ENCODE peak calls at places on chromosomes 1 and 21, in eight cellular contexts. U, N, Y, X, L, D, P and F are unnamed samples.

GRCh38 chr1:225653463-225654276 is 747 bp upstream of the ENAH start:
- DNase-seq in U (peak), N (peak), Y (peak), X (peak), L (peak), D (peak), P (no peak), F (peak)

GRCh38 chr1:67561704-67562113 is 123.3 kb upstream of the GADD45A start:
- DNase-seq in U (no peak), N (peak), Y (peak), X (peak), L (peak), D (peak), P (peak), F (peak)

GRCh38 chr1:147541672-147542548 is 609 bp downstream of the BCL9 start:
- DNase-seq in U (peak), N (peak), Y (no peak), X (peak), L (no peak), D (peak), P (no peak), F (peak)

GRCh38 chr21:38712076-38712475 is 93.7 kb upstream of the ETS2 start:
- DNase-seq in U (no peak), N (peak), Y (peak), X (peak), L (no peak), D (peak), P (peak), F (no peak)

GRCh38 chr1:183215076-183215720 is 29.1 kb downstream of the LAMC2 start:
- DNase-seq in U (peak), N (no peak), Y (no peak), X (no peak), L (no peak), D (no peak), P (no peak), F (no peak)

GRCh38 chr1:184299076-184299790 is 87.6 kb upstream of the C1orf21 start:
- DNase-seq in U (no peak), N (peak), Y (no peak), X (peak), L (no peak), D (peak), P (peak), F (no peak)

GRCh38 chr1:88973520-88974137 is 18.8 kb downstream of the KYAT3 start:
- DNase-seq in U (no peak), N (peak), Y (no peak), X (peak), L (no peak), D (peak), P (peak), F (no peak)

GRCh38 chr1:16720403-16721223 is 19.7 kb upstream of the RNU1-4 start:
- DNase-seq in U (no peak), N (no peak), Y (no peak), X (no peak), L (no peak), D (no peak), P (peak), F (peak)

GRCh38 chr1:69994261-69994660 is 211.1 kb downstream of the LRRC40 start:
- DNase-seq in U (no peak), N (peak), Y (no peak), X (peak), L (no peak), D (peak), P (no peak), F (no peak)

GRCh38 chr1:221315330-221315729 is 426.6 kb downstream of the DUSP10 start:
- DNase-seq in U (no peak), N (peak), Y (no peak), X (peak), L (no peak), D (peak), P (peak), F (no peak)

GRCh38 chr1:31397360-31398095 is 15.5 kb upstream of the SERINC2 start:
- DNase-seq in U (no peak), N (no peak), Y (peak), X (peak), L (no peak), D (no peak), P (peak), F (no peak)

GRCh38 chr1:221816899-221817298 is 75.0 kb upstream of the DUSP10 start:
- DNase-seq in U (no peak), N (peak), Y (no peak), X (peak), L (no peak), D (peak), P (peak), F (no peak)

GRCh38 chr1:9410737-9411297 is 118.1 kb downstream of the SPSB1 start:
- DNase-seq in U (no peak), N (peak), Y (no peak), X (peak), L (peak), D (peak), P (no peak), F (peak)

GRCh38 chr1:31627301-31627929 is 9.9 kb downstream of the HCRTR1 start:
- DNase-seq in U (no peak), N (peak), Y (no peak), X (no peak), L (no peak), D (no peak), P (no peak), F (no peak)

GRCh38 chr1:8089535-8090228 is 63.6 kb upstream of the ERRFI1 start:
- DNase-seq in U (no peak), N (peak), Y (no peak), X (peak), L (no peak), D (no peak), P (peak), F (no peak)

GRCh38 chr1:68442822-68443556 is 6.8 kb downstream of the RPE65 start:
- DNase-seq in U (no peak), N (peak), Y (peak), X (peak), L (no peak), D (peak), P (peak), F (peak)

GRCh38 chr1:36890776-36891175 is 143.5 kb downstream of the GRIK3 start:
- DNase-seq in U (no peak), N (no peak), Y (no peak), X (no peak), L (no peak), D (no peak), P (no peak), F (no peak)

GRCh38 chr1:113118266-113118665 is 45.3 kb downstream of the LRIG2 start:
- DNase-seq in U (no peak), N (no peak), Y (no peak), X (no peak), L (no peak), D (no peak), P (no peak), F (no peak)

GRCh38 chr1:105909811-105910210 is 1146.7 kb upstream of the PRMT6 start:
- DNase-seq in U (no peak), N (no peak), Y (no peak), X (no peak), L (no peak), D (no peak), P (no peak), F (no peak)

GRCh38 chr1:39115271-39116110 is 89.0 kb upstream of the MACF1 start:
- DNase-seq in U (no peak), N (no peak), Y (no peak), X (peak), L (no peak), D (peak), P (peak), F (no peak)

GRCh38 chr1:60063561-60063960 is 10.0 kb downstream of the C1orf87 start:
- DNase-seq in U (no peak), N (no peak), Y (no peak), X (no peak), L (no peak), D (no peak), P (no peak), F (no peak)

GRCh38 chr1:115466433-115466832 is 128.4 kb upstream of the NGF start:
- DNase-seq in U (no peak), N (peak), Y (no peak), X (peak), L (no peak), D (peak), P (no peak), F (no peak)

GRCh38 chr21:31875424-31876097 is 2.7 kb downstream of the HUNK start:
- DNase-seq in U (no peak), N (no peak), Y (no peak), X (peak), L (no peak), D (peak), P (no peak), F (no peak)

GRCh38 chr1:98331232-98331631 is 330.3 kb upstream of the SNX7 start:
- DNase-seq in U (no peak), N (no peak), Y (no peak), X (peak), L (no peak), D (peak), P (peak), F (no peak)

GRCh38 chr1:59204001-59204400 is 92.9 kb upstream of the FGGY start:
- DNase-seq in U (no peak), N (peak), Y (no peak), X (peak), L (no peak), D (peak), P (no peak), F (no peak)

GRCh38 chr1:244207935-244208244 is 156.8 kb downstream of the ZBTB18 start:
- DNase-seq in U (no peak), N (peak), Y (no peak), X (no peak), L (no peak), D (peak), P (no peak), F (no peak)

GRCh38 chr21:28636988-28637691 is 355.5 kb downstream of the LTN1 start:
- DNase-seq in U (no peak), N (peak), Y (peak), X (peak), L (no peak), D (peak), P (peak), F (no peak)

GRCh38 chr1:40932004-40932403 is 47.5 kb upstream of the CTPS1 start:
- DNase-seq in U (no peak), N (no peak), Y (no peak), X (no peak), L (no peak), D (no peak), P (peak), F (no peak)

GRCh38 chr21:40053007-40053406 is 185.8 kb downstream of the PCP4 start:
- DNase-seq in U (no peak), N (no peak), Y (no peak), X (no peak), L (no peak), D (no peak), P (no peak), F (no peak)

GRCh38 chr1:30038134-30039025 is 685.0 kb downstream of the MATN1 start:
- DNase-seq in U (no peak), N (no peak), Y (no peak), X (no peak), L (no peak), D (no peak), P (no peak), F (no peak)

GRCh38 chr1:15723631-15724246 is 12.3 kb upstream of the SLC25A34 start:
- DNase-seq in U (no peak), N (no peak), Y (no peak), X (no peak), L (no peak), D (no peak), P (no peak), F (no peak)

GRCh38 chr1:168932539-168932938 is 174.0 kb upstream of the ATP1B1 start:
- DNase-seq in U (no peak), N (no peak), Y (no peak), X (no peak), L (no peak), D (peak), P (peak), F (no peak)

GRCh38 chr1:31521761-31522555 is 54.4 kb upstream of the TINAGL1 start:
- DNase-seq in U (no peak), N (no peak), Y (no peak), X (no peak), L (no peak), D (no peak), P (no peak), F (no peak)

GRCh38 chr1:74858136-74858535 is 125.2 kb downstream of the TYW3 start:
- DNase-seq in U (no peak), N (no peak), Y (no peak), X (no peak), L (no peak), D (no peak), P (no peak), F (no peak)

GRCh38 chr1:61515096-61515495 is 209.8 kb downstream of the TM2D1 start:
- DNase-seq in U (no peak), N (no peak), Y (no peak), X (no peak), L (no peak), D (no peak), P (no peak), F (no peak)

GRCh38 chr21:31860851-31861250 is 12.0 kb upstream of the HUNK start:
- DNase-seq in U (no peak), N (no peak), Y (no peak), X (no peak), L (no peak), D (no peak), P (no peak), F (no peak)